ENCODE peak calls at places on chromosomes 4 and X, in five cellular contexts. K is ovary; F is CD4-positive, alpha-beta T cell; U is fibroblast of lung; B is BE2C. S is an unnamed sample.

GRCh38 chrX:116204947-116205346 is 34.4 kb downstream of the AGTR2 start:
- DNase-seq in K (no peak), F (no peak), U (peak; percentile 0), B (no peak), S (no peak)

GRCh38 chr4:74394476-74395136 is 29.7 kb downstream of the EREG start:
- DNase-seq in K (no peak), F (no peak), U (peak; percentile 90), B (no peak), S (no peak)

GRCh38 chr4:160877087-160877790 is 1286.6 kb downstream of the FSTL5 start:
- DNase-seq in K (no peak), F (no peak), U (peak; percentile 5), B (no peak), S (no peak)

GRCh38 chr4:87423313-87424031 is 1.1 kb downstream of the NUDT9 start:
- DNase-seq in K (no peak), F (no peak), U (no peak), B (peak; percentile 77), S (no peak)

GRCh38 chr4:68466185-68466584 is 18.9 kb downstream of the TMPRSS11E start:
- DNase-seq in K (no peak), F (no peak), U (peak; percentile 93), B (no peak), S (no peak)

GRCh38 chrX:38817004-38817703 is 15.9 kb downstream of the MID1IP1 start:
- DNase-seq in K (peak; percentile 71), F (no peak), U (peak; percentile 36), B (no peak), S (no peak)

GRCh38 chr4:29046716-29047115 is 1673.5 kb upstream of the PCDH7 start:
- DNase-seq in K (no peak), F (no peak), U (peak; percentile 46), B (no peak), S (no peak)

GRCh38 chrX:11541510-11541909 is 124.2 kb downstream of the ARHGAP6 start:
- DNase-seq in K (no peak), F (no peak), U (no peak), B (no peak), S (no peak)

GRCh38 chr4:184949020-184949419 is 69.3 kb upstream of the HELT start:
- DNase-seq in K (no peak), F (no peak), U (no peak), B (no peak), S (no peak)

GRCh38 chr4:24979554-24979953 is 51.2 kb downstream of the LGI2 start:
- DNase-seq in K (no peak), F (no peak), U (no peak), B (no peak), S (no peak)

GRCh38 chr4:153233761-153234371 is 29.6 kb downstream of the TRIM2 start:
- DNase-seq in K (peak; percentile 28), F (no peak), U (peak; percentile 97), B (no peak), S (no peak)

GRCh38 chr4:105145059-105145912 is 1.4 kb upstream of the TET2 start:
- DNase-seq in K (no peak), F (no peak), U (no peak), B (no peak), S (no peak)

GRCh38 chr4:25088342-25088952 is 57.7 kb upstream of the LGI2 start:
- DNase-seq in K (no peak), F (no peak), U (peak; percentile 40), B (no peak), S (no peak)

GRCh38 chrX:45851434-45851991 is 650.8 kb upstream of the DIPK2B start:
- DNase-seq in K (peak; percentile 20), F (peak; percentile 53), U (peak; percentile 20), B (no peak), S (peak; percentile 14)

GRCh38 chrX:100731441-100732281 is at the start of gene SYTL4:
- DNase-seq in K (peak; percentile 70), F (no peak), U (peak; percentile 11), B (no peak), S (peak; percentile 14)

GRCh38 chr4:140637836-140638235 is 69.1 kb upstream of the UCP1 start:
- DNase-seq in K (no peak), F (no peak), U (peak; percentile 5), B (peak; percentile 42), S (no peak)

DNA sequence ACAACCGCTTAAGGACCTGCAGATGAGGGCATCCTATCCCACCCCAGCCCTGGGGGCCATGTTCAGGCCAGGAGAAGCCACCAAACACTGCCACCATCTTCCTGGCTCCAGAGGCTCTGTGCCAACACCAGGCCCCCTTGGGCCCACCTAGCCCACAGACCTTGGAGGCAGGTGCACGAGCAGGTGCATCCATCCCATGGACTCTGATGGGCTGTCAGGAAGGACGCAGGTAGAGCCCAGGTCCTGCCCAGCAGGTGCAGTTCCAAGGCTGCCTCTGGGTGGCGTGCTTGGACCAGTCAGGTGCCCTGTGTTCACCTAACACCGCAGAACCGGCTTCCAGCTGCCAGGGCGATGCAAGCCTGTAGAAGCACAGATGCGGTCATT is 22.8 kb upstream of the PDE6B start:
- DNase-seq in K (no peak), F (peak; percentile 47), U (no peak), B (peak; percentile 62), S (no peak)
- TF ChIP-seq CTCF in K (no peak), F (no peak), U (peak; percentile 38), B (peak; percentile 47), S (no peak)

GRCh38 chrX:140672840-140673731 is 36.5 kb upstream of the LINC00632 start:
- DNase-seq in K (no peak), F (no peak), U (no peak), B (no peak), S (no peak)
- TF ChIP-seq CTCF in K (no peak), F (no peak), U (no peak), B (no peak), S (no peak)

GRCh38 chr4:176569301-176569700 is 223.4 kb downstream of the VEGFC start:
- DNase-seq in K (no peak), F (no peak), U (no peak), B (no peak), S (no peak)
- TF ChIP-seq CTCF in K (no peak), F (no peak), U (peak; percentile 45), B (no peak), S (no peak)

DNA sequence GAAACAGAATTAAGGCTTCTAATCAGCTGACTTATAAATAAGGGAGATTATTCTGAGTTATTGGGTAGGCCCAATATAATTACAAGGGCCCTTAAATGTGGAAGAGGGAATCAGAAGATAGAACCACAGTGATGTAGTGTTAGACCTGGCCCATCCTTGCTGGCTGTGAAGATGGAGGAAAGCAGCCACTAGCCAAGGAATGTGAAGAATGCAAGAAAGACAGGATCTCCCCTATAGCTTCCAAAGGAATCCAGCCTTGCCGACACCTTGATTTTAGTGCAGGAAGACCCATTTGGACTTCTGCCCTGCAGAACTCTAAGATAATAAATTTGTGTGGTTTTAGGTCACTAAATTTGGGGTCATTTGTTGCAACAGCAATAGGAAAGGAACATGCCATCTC is 150.6 kb downstream of the SPATA18 start:
- DNase-seq in K (no peak), F (no peak), U (no peak), B (no peak), S (no peak)
- TF ChIP-seq CTCF in K (no peak), F (no peak), U (no peak), B (no peak), S (no peak)

DNA sequence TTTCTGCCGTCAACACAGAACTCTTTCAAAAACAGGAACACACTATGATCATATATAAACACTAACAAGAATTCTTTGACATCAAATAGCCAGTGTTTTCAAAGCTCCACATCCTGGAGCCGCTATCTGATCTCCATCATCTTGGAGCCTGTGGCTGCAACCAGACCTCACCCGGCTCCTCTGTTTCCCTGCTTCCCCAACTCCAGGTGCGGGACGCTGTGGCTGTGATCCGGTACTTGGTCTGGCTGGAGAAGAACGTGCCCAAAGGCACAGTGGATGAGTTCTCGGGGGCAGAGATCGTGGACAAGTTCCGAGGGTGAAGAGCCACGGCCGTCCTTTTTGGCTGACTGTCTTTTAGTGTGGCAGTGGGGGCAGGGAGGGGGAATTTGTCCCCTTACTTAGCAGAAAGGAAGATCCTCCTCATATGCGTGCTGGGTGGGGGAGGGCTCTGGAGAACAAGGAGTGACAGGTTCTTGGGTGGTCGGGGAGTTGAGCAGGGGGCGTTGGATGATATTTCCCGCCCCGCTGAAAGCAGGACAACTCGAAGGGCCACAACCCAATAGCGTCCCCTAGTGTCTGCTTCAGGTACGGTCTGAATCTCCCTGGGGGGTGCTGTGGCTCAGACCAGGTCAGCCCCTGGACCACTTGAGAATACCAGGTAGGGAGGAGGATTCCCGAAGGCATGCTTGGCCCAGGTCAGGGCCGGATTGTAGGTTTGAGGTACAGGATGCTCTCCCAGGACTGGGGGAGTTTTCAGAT is 15.7 kb downstream of the XPNPEP2 start:
- DNase-seq in K (no peak), F (no peak), U (no peak), B (no peak), S (no peak)
- TF ChIP-seq CTCF in K (no peak), F (no peak), U (no peak), B (peak; percentile 36), S (no peak)

GRCh38 chrX:67601771-67602170 is 58.0 kb downstream of the AR start:
- DNase-seq in K (no peak), F (no peak), U (peak; percentile 56), B (no peak), S (no peak)

GRCh38 chrX:67604979-67605703 is 61.3 kb downstream of the AR start:
- DNase-seq in K (no peak), F (no peak), U (peak; percentile 92), B (no peak), S (no peak)

GRCh38 chrX:67596839-67597790 is 53.3 kb downstream of the AR start:
- DNase-seq in K (no peak), F (no peak), U (no peak), B (no peak), S (no peak)

DNA sequence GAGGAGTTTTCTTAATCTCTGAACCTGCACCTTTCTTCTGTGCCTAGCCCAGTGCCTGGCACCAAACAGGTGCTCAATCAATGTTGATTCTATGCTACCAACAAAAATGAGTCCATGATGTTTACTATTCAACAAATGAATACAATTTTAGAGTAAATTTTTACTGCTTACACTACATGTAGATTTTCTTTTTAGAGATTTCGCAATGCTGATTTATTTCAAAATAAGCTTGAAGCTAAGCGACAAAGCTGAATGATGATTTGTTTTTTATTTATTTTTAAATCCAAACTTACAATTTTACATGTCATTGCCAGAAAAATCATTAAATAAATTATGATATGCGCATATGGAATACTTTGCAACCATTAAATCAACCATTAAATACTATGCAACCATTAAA is 55.7 kb downstream of the AR start:
- DNase-seq in K (no peak), F (no peak), U (no peak), B (no peak), S (no peak)
- TF ChIP-seq CTCF in K (no peak), F (no peak), U (no peak), B (no peak), S (no peak)

S was measured in activated B cell treated with CpG ODN at 0.5 μM for 24 hours.